ENCODE peak calls at places on chromosomes 16 and 17, in four cellular contexts. D, T, B and R are unnamed samples.

GRCh38 chr16:22356930-22357634 is 17.3 kb downstream of the CDR2 start:
- DNase-seq in D (no peak), T (no peak), B (no peak), R (no peak)

GRCh38 chr16:69936751-69937211 is 14.4 kb upstream of the CLEC18A start:
- DNase-seq in D (no peak), T (no peak), B (no peak), R (no peak)

GRCh38 chr16:17590711-17591654 is 120.2 kb upstream of the XYLT1 start:
- DNase-seq in D (no peak), T (no peak), B (no peak), R (no peak)

GRCh38 chr16:29820271-29820701 is at the start of gene MVP:
- DNase-seq in D (peak; percentile 84), T (no peak), B (peak; percentile 56), R (no peak)

GRCh38 chr16:49664221-49665215 is 191.4 kb downstream of the ZNF423 start:
- DNase-seq in D (no peak), T (no peak), B (no peak), R (no peak)

GRCh38 chr17:74354123-74354522 is 7.5 kb downstream of the BTBD17 start:
- DNase-seq in D (no peak), T (no peak), B (peak; percentile 82), R (no peak)

GRCh38 chr17:73168667-73169066 is 3.9 kb downstream of the SSTR2 start:
- DNase-seq in D (no peak), T (no peak), B (no peak), R (no peak)

GRCh38 chr16:53950677-53951076 is 246.7 kb downstream of the FTO start:
- DNase-seq in D (no peak), T (no peak), B (no peak), R (no peak)

GRCh38 chr16:66844342-66845079 is at the start of gene CA7:
- DNase-seq in D (no peak), T (no peak), B (no peak), R (no peak)

GRCh38 chr17:69344939-69345338 is 18.0 kb upstream of the ABCA5 start:
- DNase-seq in D (no peak), T (no peak), B (peak; percentile 32), R (no peak)

GRCh38 chr17:45708707-45709290 is 75.3 kb upstream of the CRHR1 start:
- DNase-seq in D (no peak), T (no peak), B (no peak), R (no peak)

GRCh38 chr17:63543822-63544420 is 6.4 kb upstream of the DCAF7 start:
- DNase-seq in D (peak; percentile 28), T (no peak), B (no peak), R (no peak)

GRCh38 chr17:8696951-8697745 is 47.5 kb downstream of the CCDC42 start:
- DNase-seq in D (no peak), T (no peak), B (no peak), R (no peak)

GRCh38 chr17:45311762-45312476 is 4.9 kb downstream of the MAP3K14 start:
- DNase-seq in D (peak; percentile 87), T (peak; percentile 68), B (peak; percentile 59), R (no peak)

GRCh38 chr17:51166987-51167931 is 1.0 kb downstream of the NME2 start:
- DNase-seq in D (peak; percentile 64), T (no peak), B (peak; percentile 62), R (no peak)

GRCh38 chr17:28406478-28406824 is 439 bp upstream of the SLC46A1 start:
- DNase-seq in D (no peak), T (no peak), B (no peak), R (no peak)

GRCh38 chr16:29154676-29155121 is 169.8 kb downstream of the LAT start:
- DNase-seq in D (no peak), T (no peak), B (no peak), R (no peak)

GRCh38 chr17:11948791-11949190 is 48.5 kb downstream of the ZNF18 start:
- DNase-seq in D (no peak), T (no peak), B (peak; percentile 22), R (no peak)

GRCh38 chr17:49746791-49747490 is 17.0 kb downstream of the FAM117A start:
- DNase-seq in D (no peak), T (no peak), B (no peak), R (no peak)

GRCh38 chr16:50272111-50272571 is 5.8 kb downstream of the ADCY7 start:
- DNase-seq in D (peak; percentile 47), T (no peak), B (no peak), R (no peak)

GRCh38 chr16:29812754-29813643 is 1.0 kb downstream of the PRRT2 start:
- DNase-seq in D (peak; percentile 50), T (no peak), B (no peak), R (no peak)

GRCh38 chr17:47280072-47280811 is 26.6 kb downstream of the ITGB3 start:
- DNase-seq in D (no peak), T (no peak), B (no peak), R (no peak)

GRCh38 chr17:1343554-1343953 is 56.5 kb downstream of the YWHAE start:
- DNase-seq in D (no peak), T (no peak), B (no peak), R (no peak)

GRCh38 chr16:10609410-10609774 is 29.0 kb upstream of the EMP2 start:
- DNase-seq in D (no peak), T (no peak), B (no peak), R (no peak)

GRCh38 chr17:75396781-75397180 is 8.7 kb downstream of the GRB2 start:
- DNase-seq in D (no peak), T (no peak), B (no peak), R (no peak)

GRCh38 chr17:75397217-75397616 is 8.3 kb downstream of the GRB2 start:
- DNase-seq in D (no peak), T (no peak), B (no peak), R (no peak)

GRCh38 chr17:75402038-75402437 is 3.4 kb downstream of the GRB2 start:
- DNase-seq in D (no peak), T (no peak), B (no peak), R (no peak)

GRCh38 chr17:75398279-75398678 is 7.2 kb downstream of the GRB2 start:
- DNase-seq in D (no peak), T (no peak), B (no peak), R (no peak)

GRCh38 chr17:75400326-75400939 is 5.0 kb downstream of the GRB2 start:
- DNase-seq in D (no peak), T (no peak), B (no peak), R (no peak)
- H3K4me1 ChIP-seq in D (no peaks in the 10 kb centered on the region), T (no peaks in the 10 kb centered on the region), B (peaks cover 16% of the 10 kb centered on the region), R (peaks cover 31% of the 10 kb centered on the region)

DNA sequence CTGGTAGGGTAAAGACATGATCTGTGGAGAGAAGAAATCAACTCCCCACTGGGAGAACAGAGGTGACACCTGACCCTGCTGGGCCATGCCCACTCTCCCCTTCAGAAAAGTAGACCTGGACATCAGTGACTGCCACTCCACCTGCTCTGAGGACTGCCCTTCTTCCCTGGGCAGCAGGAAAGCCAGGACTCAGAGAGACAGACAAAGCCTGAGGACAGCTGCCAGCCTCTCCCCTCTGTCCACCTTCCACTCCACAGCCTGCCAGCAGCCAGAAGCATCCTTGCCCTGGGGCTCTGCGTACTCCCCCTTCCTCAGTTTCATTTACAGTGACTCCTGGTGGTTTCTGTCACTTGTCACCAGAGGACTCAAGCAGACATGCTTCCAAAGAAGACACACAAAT is 24.5 kb downstream of the ZDHHC7 start:
- DNase-seq in D (no peak), T (no peak), B (no peak), R (no peak)
- TF ChIP-seq CTCF in D (no peak), T (no peak), B (no peak), R (no peak)

DNA sequence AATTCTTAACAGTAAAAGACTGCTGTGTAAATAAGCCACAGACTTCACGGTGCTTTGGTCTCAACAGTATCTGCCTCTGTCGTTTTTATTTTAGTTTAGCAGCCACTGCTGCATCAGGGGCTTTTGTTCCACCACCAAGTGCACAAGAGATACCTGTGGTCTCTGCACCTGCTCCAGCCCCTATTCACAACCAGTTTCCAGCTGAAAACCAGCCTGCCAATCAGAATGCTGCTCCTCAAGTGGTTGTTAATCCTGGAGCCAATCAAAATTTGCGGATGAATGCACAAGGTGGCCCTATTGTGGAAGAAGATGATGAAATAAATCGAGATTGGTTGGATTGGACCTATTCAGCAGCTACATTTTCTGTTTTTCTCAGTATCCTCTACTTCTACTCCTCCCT is 7.9 kb downstream of the HERPUD1 start:
- DNase-seq in D (no peak), T (no peak), B (no peak), R (no peak)
- H3K27ac ChIP-seq in D (no peak overlapping the region), T (no peak overlapping the region), B (no peak overlapping the region), R (no peak overlapping the region)

DNA sequence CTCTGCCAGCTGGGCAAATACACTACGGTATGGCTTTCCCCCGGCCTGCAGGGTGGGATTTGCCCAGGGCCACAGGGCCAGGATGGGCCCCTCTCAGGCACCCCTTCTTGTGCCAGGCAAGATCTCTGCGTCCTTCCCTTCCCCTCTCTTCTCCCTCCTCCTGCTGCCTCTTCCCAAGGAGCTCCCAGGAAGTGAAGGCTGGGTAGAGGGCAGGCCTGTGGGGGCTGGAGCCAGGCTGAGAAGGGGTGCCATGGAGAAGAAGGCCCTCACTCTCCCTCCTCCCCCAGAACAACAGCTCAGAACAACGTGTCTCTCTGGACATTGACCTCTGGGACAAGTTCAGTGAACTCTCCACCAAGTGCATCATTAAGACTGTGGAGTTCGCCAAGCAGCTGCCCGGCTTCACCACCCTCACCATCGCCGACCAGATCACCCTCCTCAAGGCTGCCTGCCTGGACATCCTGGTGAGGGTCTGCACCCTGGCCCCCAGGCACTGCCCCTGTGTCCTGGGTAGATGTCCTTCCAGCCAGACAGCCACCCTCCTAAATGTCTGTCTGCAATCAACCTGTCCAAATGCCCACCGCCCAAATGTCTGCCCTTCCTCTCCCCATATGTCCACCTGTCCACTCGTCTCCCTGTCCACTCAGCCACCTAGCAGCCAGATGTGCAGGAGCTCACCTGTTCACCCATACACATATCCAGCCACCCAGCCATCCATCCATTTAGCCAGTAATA is 12.3 kb downstream of the GJD3 start:
- DNase-seq in D (no peak), T (no peak), B (no peak), R (no peak)
- H3K4me1 ChIP-seq in D (peaks cover 81% of the 10 kb centered on the region), T (peaks cover 18% of the 10 kb centered on the region), B (peaks cover 77% of the 10 kb centered on the region), R (peaks cover 39% of the 10 kb centered on the region)